ENCODE peak calls at places on chromosome 21, in five cellular contexts. P is coronary artery, O is mucosa of descending colon, I is stomach, V is prostate gland. N is an unnamed sample.
A peak's percentile ranks its signal among the peaks of the same experiment; 100 is the strongest.

GRCh38 chr21:36297938-36298572 is 21.9 kb upstream of the MORC3 start:
- DNase-seq in P (no peak), O (peak; percentile 72), I (peak; percentile 56), V (peak; percentile 92), N (peak; percentile 52)

GRCh38 chr21:38297193-38297592 is 40.4 kb downstream of the KCNJ15 start:
- DNase-seq in P (no peak), O (no peak), I (no peak), V (peak; percentile 64), N (no peak)

GRCh38 chr21:43306911-43307676 is 119.8 kb downstream of the SIK1 start:
- DNase-seq in P (no peak), O (peak; percentile 48), I (peak; percentile 76), V (no peak), N (peak; percentile 63)

GRCh38 chr21:18411565-18411964 is 8.0 kb upstream of the TMPRSS15 start:
- DNase-seq in P (no peak), O (no peak), I (no peak), V (no peak), N (no peak)

GRCh38 chr21:36194024-36194423 is 37.4 kb downstream of the DOP1B start:
- DNase-seq in P (no peak), O (no peak), I (peak; percentile 30), V (no peak), N (no peak)

GRCh38 chr21:28485301-28486022 is 507.2 kb downstream of the LTN1 start:
- DNase-seq in P (no peak), O (no peak), I (no peak), V (no peak), N (no peak)

GRCh38 chr21:36388835-36389234 is 3.6 kb downstream of the CHAF1B start:
- DNase-seq in P (no peak), O (no peak), I (no peak), V (no peak), N (no peak)

GRCh38 chr21:26845066-26845749 is at the start of gene ADAMTS1:
- DNase-seq in P (peak; percentile 98), O (peak; percentile 77), I (peak; percentile 71), V (peak; percentile 68), N (peak; percentile 88)

GRCh38 chr21:20591294-20591693 is 406.9 kb upstream of the NCAM2 start:
- DNase-seq in P (no peak), O (no peak), I (no peak), V (no peak), N (no peak)

GRCh38 chr21:30443226-30443625 is 3.2 kb downstream of the KRTAP15-1 start:
- DNase-seq in P (no peak), O (no peak), I (no peak), V (no peak), N (no peak)

GRCh38 chr21:21385404-21385803 is 387.2 kb downstream of the NCAM2 start:
- DNase-seq in P (no peak), O (no peak), I (no peak), V (no peak), N (no peak)

GRCh38 chr21:17866590-17866989 is 47.4 kb upstream of the C21orf91 start:
- DNase-seq in P (no peak), O (no peak), I (no peak), V (no peak), N (no peak)

GRCh38 chr21:37226356-37226920 is 40.7 kb downstream of the VPS26C start:
- DNase-seq in P (no peak), O (no peak), I (no peak), V (no peak), N (no peak)

GRCh38 chr21:32470206-32470605 is 57.7 kb downstream of the EVA1C start:
- DNase-seq in P (no peak), O (no peak), I (no peak), V (no peak), N (peak; percentile 18)

GRCh38 chr21:32469628-32470027 is 57.1 kb downstream of the EVA1C start:
- DNase-seq in P (no peak), O (no peak), I (no peak), V (no peak), N (no peak)

GRCh38 chr21:32468567-32469175 is 56.2 kb downstream of the EVA1C start:
- DNase-seq in P (no peak), O (no peak), I (no peak), V (no peak), N (peak; percentile 21)

GRCh38 chr21:32463889-32464300 is 51.4 kb downstream of the EVA1C start:
- DNase-seq in P (no peak), O (no peak), I (no peak), V (peak; percentile 54), N (no peak)

DNA sequence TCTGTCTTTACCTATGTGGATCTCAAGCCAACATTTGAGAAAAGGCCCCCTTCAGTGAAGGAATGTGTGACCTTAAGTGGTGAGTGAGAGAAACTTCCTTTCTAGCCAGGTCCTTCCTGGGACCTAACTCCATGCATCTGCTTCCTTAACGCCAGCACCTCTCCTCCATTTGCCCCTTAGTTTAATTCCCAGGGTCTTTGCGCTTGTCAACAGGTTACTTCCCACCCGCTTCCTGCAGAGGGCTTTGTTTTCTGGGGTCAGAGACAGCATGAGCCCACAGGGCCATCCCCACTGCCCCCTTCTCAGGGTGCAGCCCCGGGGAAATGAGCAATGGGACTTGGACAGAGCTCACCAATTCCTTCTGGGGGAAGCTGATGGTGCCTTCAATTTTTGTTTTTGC is 54.8 kb downstream of the EVA1C start:
- DNase-seq in P (no peak), O (no peak), I (no peak), V (no peak), N (peak; percentile 28)
- TF ChIP-seq CTCF in P (no peak), O (no peak), I (no peak), V (no peak), N (no peak)

GRCh38 chr21:16082038-16082816 is 352.4 kb downstream of the USP25 start:
- DNase-seq in P (no peak), O (no peak), I (no peak), V (no peak), N (no peak)
- TF ChIP-seq CTCF in P (peak; percentile 34), O (no peak), I (peak; percentile 21), V (peak; percentile 70), N (peak; percentile 49)

DNA sequence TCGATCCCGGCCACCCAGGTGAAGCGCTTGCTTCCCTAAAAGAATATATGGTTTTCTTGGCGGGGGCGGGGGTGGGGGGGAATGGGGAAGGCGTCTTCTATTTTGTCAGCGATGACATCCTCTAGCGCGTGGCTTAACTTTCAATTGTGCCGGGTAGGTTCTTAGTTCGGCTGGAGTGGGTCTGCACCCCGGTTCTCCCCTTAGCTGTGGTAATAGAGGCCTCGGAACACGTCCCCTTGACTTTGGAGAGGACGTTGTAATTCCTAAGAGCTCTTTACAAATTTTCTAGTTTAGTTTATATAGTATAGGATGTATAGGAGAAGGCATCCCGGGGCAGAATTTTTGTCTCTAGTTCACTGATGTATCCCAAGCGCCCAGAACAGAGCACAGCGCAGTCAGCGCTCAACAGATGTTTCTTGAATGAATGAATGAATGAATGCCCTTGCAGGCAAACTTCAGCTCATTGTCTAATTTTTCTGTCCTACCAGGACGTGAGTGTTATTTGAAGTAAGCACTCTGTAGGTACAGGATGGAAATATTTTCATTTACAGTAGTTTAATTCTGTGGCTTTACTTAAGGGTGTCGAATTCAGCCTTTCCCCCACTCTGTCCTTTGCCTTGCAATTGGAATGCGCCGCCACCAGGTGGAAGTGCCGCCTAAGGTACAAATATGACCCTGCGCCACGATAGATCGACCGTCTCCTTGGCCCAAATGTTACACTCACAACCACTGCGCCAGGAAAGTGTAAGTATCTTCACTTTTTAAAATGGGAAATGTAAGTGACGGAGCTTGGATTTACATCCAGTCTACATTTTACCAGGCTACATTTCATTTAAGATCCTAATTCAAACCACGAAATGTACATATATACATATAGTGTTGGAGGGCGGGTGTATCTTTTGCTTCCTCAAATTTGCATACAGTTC is 794 bp upstream of the MRPL39 start:
- DNase-seq in P (peak; percentile 81), O (peak; percentile 83), I (peak; percentile 83), V (peak; percentile 74), N (peak; percentile 85)
- TF ChIP-seq CTCF in P (peak; percentile 71), O (peak; percentile 85), I (peak; percentile 95), V (peak; percentile 84), N (peak; percentile 92)

GRCh38 chr21:34073032-34073748 is at the start of the genes MRPS6 and SLC5A3:
- DNase-seq in P (peak; percentile 85), O (peak; percentile 92), I (peak; percentile 87), V (peak; percentile 79), N (peak; percentile 94)
- TF ChIP-seq CTCF in P (no peak), O (no peak), I (no peak), V (no peak), N (no peak)

GRCh38 chr21:39388811-39389155 is 39.9 kb upstream of the HMGN1 start:
- DNase-seq in P (no peak), O (no peak), I (no peak), V (no peak), N (no peak)
- TF ChIP-seq CTCF in P (peak; percentile 7), O (no peak), I (no peak), V (no peak), N (no peak)

GRCh38 chr21:41817228-41817627 is 50.4 kb upstream of the RIPK4 start:
- DNase-seq in P (peak; percentile 72), O (peak; percentile 69), I (peak; percentile 74), V (peak; percentile 71), N (peak; percentile 67)
- TF ChIP-seq CTCF in P (peak; percentile 55), O (peak; percentile 34), I (peak; percentile 77), V (peak; percentile 62), N (peak; percentile 62)

GRCh38 chr21:44486302-44486701 is 31.0 kb downstream of the LRRC3 start:
- DNase-seq in P (no peak), O (no peak), I (no peak), V (no peak), N (no peak)

GRCh38 chr21:44485254-44485793 is 30.0 kb downstream of the LRRC3 start:
- DNase-seq in P (no peak), O (no peak), I (no peak), V (no peak), N (no peak)

GRCh38 chr21:44489962-44490361 is 34.7 kb downstream of the LRRC3 start:
- DNase-seq in P (no peak), O (no peak), I (no peak), V (no peak), N (no peak)

GRCh38 chr21:44485796-44486195 is 30.5 kb downstream of the LRRC3 start:
- DNase-seq in P (no peak), O (no peak), I (no peak), V (no peak), N (no peak)

GRCh38 chr21:44487831-44488230 is 32.5 kb downstream of the LRRC3 start:
- DNase-seq in P (no peak), O (no peak), I (no peak), V (no peak), N (no peak)
- TF ChIP-seq CTCF in P (no peak), O (no peak), I (no peak), V (no peak), N (peak; percentile 40)

DNA sequence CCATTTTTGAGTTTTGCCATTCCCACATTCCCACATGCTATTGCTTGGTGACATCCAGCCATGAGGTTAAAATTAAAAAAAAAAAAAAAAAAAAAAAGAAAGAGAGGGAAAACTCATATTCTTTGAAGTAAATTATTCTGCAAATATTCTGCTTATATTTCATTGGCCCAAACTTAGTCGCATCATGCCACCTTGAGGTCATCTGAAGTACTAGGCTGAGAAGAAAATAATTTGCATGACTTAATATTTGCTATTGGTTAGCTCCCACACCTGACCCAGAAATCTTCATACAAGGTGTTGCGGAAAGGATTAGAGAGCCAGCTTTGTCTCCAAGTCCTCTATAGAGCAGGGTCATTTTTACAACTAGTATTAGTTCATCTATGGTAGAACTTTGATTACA is 2206.0 kb downstream of the MRPL39 start:
- DNase-seq in P (no peak), O (no peak), I (no peak), V (no peak), N (no peak)
- TF ChIP-seq CTCF in P (no peak), O (no peak), I (no peak), V (no peak), N (peak; percentile 5)